ENCODE peak calls at places on chromosomes 16 and 17, in nine cellular contexts. Z, K, F, L, R, D, U, M and X are unnamed samples.

GRCh38 chr17:79024901-79025737 is 1.1 kb downstream of the C1QTNF1 start:
- DNase-seq in Z (peak; percentile 75), K (no peak), F (no peak), L (no peak), R (no peak), D (no peak), U (peak; percentile 27), M (no peak), X (no peak)

GRCh38 chr17:72569193-72569946 is 448.6 kb downstream of the SOX9 start:
- DNase-seq in Z (no peak), K (no peak), F (no peak), L (no peak), R (no peak), D (no peak), U (no peak), M (no peak), X (no peak)

GRCh38 chr17:48014603-48015037 is 23.0 kb downstream of the COPZ2 start:
- DNase-seq in Z (no peak), K (no peak), F (no peak), L (no peak), R (no peak), D (no peak), U (no peak), M (no peak), X (no peak)

GRCh38 chr16:65731840-65732239 is 610.0 kb upstream of the CDH11 start:
- DNase-seq in Z (no peak), K (no peak), F (no peak), L (no peak), R (no peak), D (no peak), U (no peak), M (no peak), X (no peak)

GRCh38 chr17:36999475-36999874 is 50.7 kb downstream of the AATF start:
- DNase-seq in Z (no peak), K (no peak), F (no peak), L (no peak), R (no peak), D (no peak), U (no peak), M (no peak), X (no peak)

GRCh38 chr17:38868095-38868967 is 1.5 kb upstream of the LASP1 start:
- DNase-seq in Z (peak; percentile 67), K (peak; percentile 55), F (no peak), L (no peak), R (peak; percentile 71), D (no peak), U (peak; percentile 70), M (no peak), X (peak; percentile 32)

GRCh38 chr17:2094891-2095535 is 40.1 kb downstream of the HIC1 start:
- DNase-seq in Z (peak; percentile 70), K (no peak), F (no peak), L (no peak), R (no peak), D (no peak), U (peak; percentile 62), M (no peak), X (peak; percentile 78)

GRCh38 chr17:41678907-41679739 is 9.6 kb upstream of the EIF1 start:
- DNase-seq in Z (no peak), K (peak; percentile 50), F (no peak), L (peak; percentile 15), R (peak; percentile 87), D (peak; percentile 39), U (no peak), M (peak; percentile 58), X (peak; percentile 65)

GRCh38 chr17:56832446-56832845 is 1.3 kb downstream of the C17orf67 start:
- DNase-seq in Z (no peak), K (no peak), F (no peak), L (no peak), R (no peak), D (no peak), U (no peak), M (no peak), X (no peak)

GRCh38 chr16:64910351-64910750 is 211.5 kb downstream of the CDH11 start:
- DNase-seq in Z (peak; percentile 30), K (no peak), F (no peak), L (no peak), R (no peak), D (no peak), U (peak; percentile 22), M (no peak), X (no peak)

GRCh38 chr17:17494499-17495447 is 1.4 kb downstream of the RASD1 start:
- DNase-seq in Z (peak; percentile 64), K (no peak), F (no peak), L (no peak), R (peak; percentile 35), D (no peak), U (peak; percentile 45), M (no peak), X (peak; percentile 44)

GRCh38 chr17:81403040-81403467 is 7.8 kb downstream of the BAHCC1 start:
- DNase-seq in Z (no peak), K (no peak), F (no peak), L (no peak), R (no peak), D (no peak), U (no peak), M (no peak), X (no peak)
- H3K27me3 ChIP-seq in Z (no peaks in the 10 kb centered on the region), K (no peaks in the 10 kb centered on the region), F (no peaks in the 10 kb centered on the region), L (peaks cover 40% of the 10 kb centered on the region), R (peaks cover 94% of the 10 kb centered on the region), D (peaks cover 13% of the 10 kb centered on the region), U (no peaks in the 10 kb centered on the region), M (peaks cover 65% of the 10 kb centered on the region), X (no peaks in the 10 kb centered on the region)

DNA sequence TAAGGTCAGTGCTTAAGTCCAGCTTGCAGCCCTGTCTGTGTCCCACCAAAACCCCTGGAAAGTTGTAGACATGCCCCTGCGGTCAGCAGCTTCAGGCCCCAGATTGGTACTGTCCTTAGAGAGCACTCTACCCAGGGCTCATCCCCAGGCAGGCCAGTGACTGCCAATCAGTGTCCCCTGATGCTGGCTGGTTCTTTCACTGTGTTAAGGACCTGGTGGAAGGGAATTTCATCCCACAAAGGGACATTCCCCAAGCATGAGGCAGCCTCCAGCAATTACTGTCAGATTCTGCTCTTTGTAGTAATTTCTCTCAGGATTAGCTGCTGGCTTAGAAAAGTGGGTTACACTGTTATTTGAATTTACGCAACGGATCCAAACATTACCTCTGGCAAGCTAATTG is 5.8 kb downstream of the IRX6 start:
- DNase-seq in Z (no peak), K (no peak), F (no peak), L (no peak), R (no peak), D (no peak), U (no peak), M (no peak), X (no peak)
- H3K27me3 ChIP-seq in Z (peaks cover 59% of the 10 kb centered on the region), K (peaks cover 5% of the 10 kb centered on the region), F (peaks cover 15% of the 10 kb centered on the region), L (peaks cover 10% of the 10 kb centered on the region), R (no peaks in the 10 kb centered on the region), D (peaks cover 14% of the 10 kb centered on the region), U (no peaks in the 10 kb centered on the region), M (peaks cover 25% of the 10 kb centered on the region), X (peaks cover 20% of the 10 kb centered on the region)

GRCh38 chr16:49462356-49462988 is 88.9 kb downstream of the C16orf78 start:
- DNase-seq in Z (no peak), K (no peak), F (no peak), L (no peak), R (no peak), D (no peak), U (no peak), M (no peak), X (no peak)

GRCh38 chr16:49463529-49463928 is 89.9 kb downstream of the C16orf78 start:
- DNase-seq in Z (no peak), K (peak; percentile 67), F (no peak), L (peak; percentile 61), R (peak; percentile 94), D (peak; percentile 49), U (no peak), M (peak; percentile 67), X (no peak)

GRCh38 chr16:49464877-49465504 is 91.4 kb downstream of the C16orf78 start:
- DNase-seq in Z (no peak), K (no peak), F (no peak), L (no peak), R (peak; percentile 71), D (no peak), U (no peak), M (no peak), X (peak; percentile 19)

GRCh38 chr16:49462989-49463371 is 89.4 kb downstream of the C16orf78 start:
- DNase-seq in Z (no peak), K (no peak), F (no peak), L (no peak), R (peak; percentile 68), D (no peak), U (no peak), M (no peak), X (no peak)

DNA sequence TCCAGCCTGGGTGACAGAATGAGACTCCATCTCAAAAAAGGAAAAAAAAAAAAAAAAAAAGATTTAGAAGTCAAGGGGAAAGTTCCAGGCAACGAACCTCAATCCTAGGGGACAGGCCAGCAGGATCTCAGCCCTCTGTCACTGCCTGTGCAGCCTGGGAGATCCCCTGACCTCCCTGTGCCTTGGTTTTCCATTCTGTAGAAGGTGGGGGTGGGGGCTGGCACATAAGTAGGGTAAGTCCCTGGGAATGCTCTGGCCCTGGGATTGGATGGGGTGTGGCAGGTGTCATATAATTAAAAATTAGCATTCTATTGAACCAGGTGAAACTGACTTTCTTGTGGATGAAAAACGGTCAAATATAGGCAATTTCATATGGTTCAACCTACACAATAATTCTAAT is 90.5 kb downstream of the C16orf78 start:
- DNase-seq in Z (no peak), K (no peak), F (no peak), L (no peak), R (no peak), D (no peak), U (no peak), M (no peak), X (no peak)
- H3K27me3 ChIP-seq in Z (peaks cover 31% of the 10 kb centered on the region), K (no peaks in the 10 kb centered on the region), F (peaks cover 5% of the 10 kb centered on the region), L (no peaks in the 10 kb centered on the region), R (no peaks in the 10 kb centered on the region), D (no peaks in the 10 kb centered on the region), U (no peaks in the 10 kb centered on the region), M (no peaks in the 10 kb centered on the region), X (no peaks in the 10 kb centered on the region)

GRCh38 chr16:27633721-27634120 is 83.8 kb downstream of the KATNIP start:
- DNase-seq in Z (no peak), K (no peak), F (no peak), L (no peak), R (no peak), D (no peak), U (no peak), M (no peak), X (no peak)

GRCh38 chr16:27636453-27637200 is 86.7 kb downstream of the KATNIP start:
- DNase-seq in Z (no peak), K (no peak), F (no peak), L (no peak), R (no peak), D (no peak), U (no peak), M (no peak), X (no peak)

GRCh38 chr16:27632267-27632666 is 82.3 kb downstream of the KATNIP start:
- DNase-seq in Z (no peak), K (no peak), F (no peak), L (no peak), R (no peak), D (no peak), U (no peak), M (no peak), X (no peak)

GRCh38 chr16:27634781-27635180 is 84.8 kb downstream of the KATNIP start:
- DNase-seq in Z (no peak), K (no peak), F (no peak), L (no peak), R (no peak), D (no peak), U (no peak), M (no peak), X (no peak)

DNA sequence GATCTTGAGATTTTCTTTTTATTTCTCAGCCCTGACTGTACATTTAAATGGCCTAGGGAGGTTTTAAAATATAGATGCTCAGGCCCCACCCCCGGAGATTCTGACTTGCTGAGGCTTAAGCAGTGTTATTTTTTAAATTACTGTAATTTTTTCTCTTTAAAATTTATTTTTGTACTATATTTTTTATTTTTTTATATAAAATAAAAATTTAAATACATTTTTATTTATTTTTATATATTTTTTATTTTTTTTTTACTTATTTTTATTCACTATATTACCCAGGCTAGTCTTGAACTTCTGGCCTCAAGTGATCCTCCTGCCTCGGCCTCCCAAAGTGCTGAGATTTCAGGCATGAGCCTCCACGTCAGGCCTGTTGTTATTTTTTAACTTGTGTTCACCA is 83.3 kb downstream of the KATNIP start:
- DNase-seq in Z (no peak), K (no peak), F (no peak), L (no peak), R (no peak), D (no peak), U (no peak), M (no peak), X (no peak)
- H3K27me3 ChIP-seq in Z (no peaks in the 10 kb centered on the region), K (no peaks in the 10 kb centered on the region), F (no peaks in the 10 kb centered on the region), L (no peaks in the 10 kb centered on the region), R (no peaks in the 10 kb centered on the region), D (no peaks in the 10 kb centered on the region), U (no peaks in the 10 kb centered on the region), M (no peaks in the 10 kb centered on the region), X (no peaks in the 10 kb centered on the region)